ENCODE peak calls at places on chromosomes 4 and X, in six cellular contexts. P is AG04450, T is psoas muscle, K is adrenal gland, Z is endodermal cell, H is lung. W is an unnamed sample.

GRCh38 chrX:45513042-45513441 is 312.4 kb upstream of the DIPK2B start:
- DNase-seq in H (no peak), Z (no peak), K (no peak), P (no peak), T (no peak), W (no peak)

GRCh38 chr4:139740531-139741041 is 75.0 kb downstream of the MGST2 start:
- DNase-seq in T (peak; percentile 81), K (peak; percentile 84), H (peak; percentile 52), P (peak; percentile 78), Z (peak; percentile 51), W (peak; percentile 66)

GRCh38 chr4:56728512-56728911 is 47.4 kb upstream of the HOPX start:
- DNase-seq in K (peak; percentile 76), P (peak; percentile 63), T (no peak), Z (no peak), H (peak; percentile 93), W (peak; percentile 80)

GRCh38 chrX:129663171-129663570 is 8.4 kb upstream of the APLN start:
- DNase-seq in P (no peak), Z (no peak), T (no peak), H (no peak), K (no peak), W (no peak)

GRCh38 chr4:25439913-25440477 is 62.9 kb downstream of the ANAPC4 start:
- DNase-seq in K (peak; percentile 60), P (peak; percentile 33), T (no peak), Z (peak; percentile 88), H (peak; percentile 79), W (peak; percentile 30)

GRCh38 chr4:151862766-151863165 is 102.0 kb upstream of the GATB start:
- DNase-seq in H (no peak), P (no peak), T (no peak), K (no peak), Z (no peak), W (peak; percentile 14)

GRCh38 chrX:103913356-103914020 is 48.9 kb upstream of the TMSB15B start:
- DNase-seq in P (no peak), Z (peak; percentile 59), T (no peak), K (no peak), H (no peak), W (no peak)

GRCh38 chrX:150429577-150429976 is 66.5 kb downstream of the MAMLD1 start:
- DNase-seq in Z (no peak), P (peak; percentile 39), H (no peak), T (no peak), K (no peak), W (no peak)

GRCh38 chr4:42625366-42625765 is 31.5 kb downstream of the ATP8A1 start:
- DNase-seq in Z (no peak), K (no peak), T (no peak), P (no peak), H (no peak), W (no peak)

GRCh38 chr4:124121511-124121934 is 591.0 kb downstream of the ANKRD50 start:
- DNase-seq in H (no peak), P (no peak), T (no peak), K (no peak), Z (no peak), W (no peak)

GRCh38 chr4:79872738-79873137 is 200.3 kb downstream of the ANTXR2 start:
- DNase-seq in P (no peak), T (no peak), K (no peak), H (no peak), Z (no peak), W (no peak)

GRCh38 chr4:6942238-6942800 is 32.7 kb downstream of the TBC1D14 start:
- DNase-seq in T (peak; percentile 48), Z (peak; percentile 55), H (peak; percentile 39), K (peak; percentile 52), P (peak; percentile 94), W (peak; percentile 33)

DNA sequence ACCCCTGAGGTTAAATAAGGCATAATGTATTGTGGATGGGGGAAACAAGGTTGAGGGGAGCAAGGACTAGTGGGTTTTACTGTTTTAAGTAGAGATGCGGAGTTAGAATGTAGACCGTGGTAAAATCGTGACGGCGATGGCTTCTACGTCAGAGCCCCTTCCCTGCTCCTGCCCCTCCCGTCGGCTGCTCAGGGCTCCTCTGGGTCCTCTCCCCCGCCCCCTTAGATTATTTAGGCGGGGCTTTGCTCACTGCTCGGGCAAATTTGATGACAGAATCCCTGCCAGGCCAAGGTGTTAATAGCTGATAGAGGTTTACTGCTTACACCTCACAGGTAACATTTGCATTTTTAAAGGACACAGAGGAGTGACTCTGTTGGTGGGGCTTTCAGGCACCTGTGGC is 2.3 kb downstream of the FRMPD3 start:
- DNase-seq in H (no peak), Z (peak; percentile 89), K (no peak), P (no peak), T (no peak), W (no peak)
- H3K4me3 ChIP-seq in H (no peak overlapping the region), Z (no peak overlapping the region), K (no peak overlapping the region), P (no peak overlapping the region), T (no peak overlapping the region), W (no peak overlapping the region)

GRCh38 chr4:45007499-45007898 is 281.1 kb upstream of the GNPDA2 start:
- DNase-seq in K (no peak), Z (no peak), P (no peak), T (no peak), H (no peak), W (no peak)
- H3K9me3 ChIP-seq in K (no peaks in the 10 kb centered on the region), Z (no peaks in the 10 kb centered on the region), P (peaks cover 4% of the 10 kb centered on the region), T (no peaks in the 10 kb centered on the region), H (no peaks in the 10 kb centered on the region), W (no peaks in the 10 kb centered on the region)

GRCh38 chr4:7992846-7993245 is 53.2 kb upstream of the AFAP1 start:
- DNase-seq in Z (no peak), K (no peak), H (no peak), P (no peak), T (peak; percentile 54), W (no peak)
- H3K27me3 ChIP-seq in Z (no peaks in the 10 kb centered on the region), K (no peaks in the 10 kb centered on the region), H (no peaks in the 10 kb centered on the region), P (peaks cover 18% of the 10 kb centered on the region), T (no peaks in the 10 kb centered on the region), W (no peaks in the 10 kb centered on the region)

GRCh38 chr4:129087516-129087915 is 5.8 kb downstream of the SCLT1 start:
- DNase-seq in K (no peak), P (no peak), H (no peak), Z (no peak), T (no peak), W (no peak)

GRCh38 chr4:129082302-129082701 is 11.0 kb downstream of the SCLT1 start:
- DNase-seq in T (no peak), P (no peak), Z (no peak), H (no peak), K (no peak), W (no peak)

GRCh38 chr4:129080129-129080528 is 13.2 kb downstream of the SCLT1 start:
- DNase-seq in H (no peak), K (no peak), P (no peak), Z (no peak), T (no peak), W (no peak)

DNA sequence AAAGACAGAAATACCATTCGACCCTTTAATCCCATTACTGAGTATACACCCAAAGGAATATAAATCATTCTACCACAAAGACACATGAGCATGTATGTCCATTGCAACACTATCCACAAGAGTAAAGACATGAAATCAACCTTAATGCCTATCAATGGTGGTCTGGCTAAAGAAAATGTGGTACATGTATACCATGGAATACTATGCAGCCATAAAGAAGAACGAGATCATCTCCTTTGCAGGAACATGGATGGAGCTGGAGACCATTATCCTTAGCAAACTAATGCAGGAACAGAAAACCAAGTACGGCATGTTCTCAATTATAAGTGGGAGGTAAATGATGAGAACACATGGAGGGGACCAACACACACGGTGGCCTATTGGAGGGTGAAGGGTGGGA is 7.9 kb downstream of the SCLT1 start:
- DNase-seq in H (no peak), K (no peak), T (no peak), P (no peak), Z (no peak), W (no peak)
- H3K4me3 ChIP-seq in H (no peak overlapping the region), K (no peak overlapping the region), T (no peak overlapping the region), P (no peak overlapping the region), Z (no peak overlapping the region), W (no peak overlapping the region)

DNA sequence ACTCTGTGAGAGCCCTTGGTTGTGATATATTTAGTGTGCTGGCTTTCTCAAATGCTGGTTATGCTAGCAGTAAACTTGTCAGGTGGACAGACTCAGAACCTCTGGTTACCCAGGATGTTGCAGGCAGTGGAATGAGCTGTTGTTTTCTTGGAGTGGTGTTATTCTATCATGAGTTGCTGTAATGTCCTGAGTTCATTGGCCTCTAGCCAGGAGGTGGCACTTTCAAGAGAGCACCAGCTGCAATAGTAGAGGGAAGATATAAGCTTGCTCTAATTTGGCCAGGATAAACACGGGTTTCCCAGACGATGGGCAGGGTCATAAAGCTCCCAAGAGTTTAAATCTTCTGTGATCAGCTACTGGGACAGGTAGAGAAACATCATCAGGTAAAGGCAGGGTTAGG is 95.0 kb upstream of the UBQLN2 start:
- DNase-seq in K (no peak), P (no peak), Z (no peak), T (no peak), H (no peak), W (no peak)
- H3K9me3 ChIP-seq in K (peaks cover 3% of the 10 kb centered on the region), P (no peaks in the 10 kb centered on the region), Z (no peaks in the 10 kb centered on the region), T (peaks cover 32% of the 10 kb centered on the region), H (peaks cover 6% of the 10 kb centered on the region), W (no peaks in the 10 kb centered on the region)

GRCh38 chr4:150589174-150589573 is 7.2 kb downstream of the MAB21L2 start:
- DNase-seq in T (no peak), H (no peak), P (no peak), K (no peak), Z (no peak), W (no peak)
- H3K27me3 ChIP-seq in T (no peaks in the 10 kb centered on the region), H (no peaks in the 10 kb centered on the region), P (no peaks in the 10 kb centered on the region), K (no peaks in the 10 kb centered on the region), Z (peaks cover 27% of the 10 kb centered on the region), W (no peaks in the 10 kb centered on the region)

DNA sequence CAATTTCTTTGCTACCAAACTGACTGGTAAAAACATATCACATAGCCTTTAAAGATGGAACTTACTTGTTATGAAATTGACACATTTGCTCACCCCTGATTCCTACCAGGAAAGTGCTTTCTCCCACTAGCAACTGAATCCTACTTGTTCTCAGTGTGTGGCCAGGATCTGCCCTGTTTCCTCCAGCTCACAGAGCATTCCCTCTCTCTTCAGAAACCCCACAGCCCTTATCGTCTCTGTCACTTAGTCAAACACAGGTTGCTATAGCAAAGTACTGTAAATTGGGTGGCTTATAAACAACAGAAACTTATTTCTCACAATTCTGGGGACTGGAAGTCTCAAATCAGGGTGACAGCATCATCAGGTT is 265.2 kb upstream of the BOD1L1 start:
- DNase-seq in K (no peak), P (no peak), T (no peak), H (no peak), Z (no peak), W (no peak)
- H3K4me3 ChIP-seq in K (no peak overlapping the region), P (peak overlapping the region; percentile 17), T (no peak overlapping the region), H (no peak overlapping the region), Z (no peak overlapping the region), W (no peak overlapping the region)